ENCODE peak calls at places on chromosome 15, in four cellular contexts. A is fibroblast of pulmonary artery, E is psoas muscle, D is brain microvascular endothelial cell. H is an unnamed sample.

GRCh38 chr15:92079047-92079446 is 225.5 kb downstream of the SLCO3A1 start:
- DNase-seq in A (peak; percentile 22), E (no peak), D (no peak), H (no peak)

GRCh38 chr15:49620174-49620573 is 444 bp downstream of the FAM227B start:
- DNase-seq in A (peak; percentile 90), E (no peak), D (no peak), H (no peak)

GRCh38 chr15:86645861-86646393 is 566.3 kb downstream of the AGBL1 start:
- DNase-seq in A (no peak), E (no peak), D (no peak), H (no peak)

GRCh38 chr15:43930079-43930478 is 103.3 kb downstream of the WDR76 start:
- DNase-seq in A (no peak), E (no peak), D (no peak), H (no peak)

GRCh38 chr15:90200534-90201139 is 493 bp upstream of the SEMA4B start:
- DNase-seq in A (no peak), E (no peak), D (no peak), H (no peak)

GRCh38 chr15:98889930-98890695 is 117.5 kb downstream of the PGPEP1L start:
- DNase-seq in A (peak; percentile 65), E (no peak), D (peak; percentile 99), H (peak; percentile 69)

GRCh38 chr15:82768414-82769081 is 37.3 kb downstream of the FSD2 start:
- DNase-seq in A (no peak), E (peak; percentile 79), D (peak; percentile 20), H (no peak)

GRCh38 chr15:98755138-98755537 is 106.8 kb downstream of the IGF1R start:
- DNase-seq in A (no peak), E (no peak), D (no peak), H (no peak)

GRCh38 chr15:83955806-83956265 is 279.7 kb upstream of the GOLGA6L4 start:
- DNase-seq in A (no peak), E (no peak), D (no peak), H (no peak)

GRCh38 chr15:89662893-89663673 is 7.8 kb upstream of the KIF7 start:
- DNase-seq in A (peak; percentile 95), E (peak; percentile 73), D (peak; percentile 88), H (peak; percentile 66)

DNA sequence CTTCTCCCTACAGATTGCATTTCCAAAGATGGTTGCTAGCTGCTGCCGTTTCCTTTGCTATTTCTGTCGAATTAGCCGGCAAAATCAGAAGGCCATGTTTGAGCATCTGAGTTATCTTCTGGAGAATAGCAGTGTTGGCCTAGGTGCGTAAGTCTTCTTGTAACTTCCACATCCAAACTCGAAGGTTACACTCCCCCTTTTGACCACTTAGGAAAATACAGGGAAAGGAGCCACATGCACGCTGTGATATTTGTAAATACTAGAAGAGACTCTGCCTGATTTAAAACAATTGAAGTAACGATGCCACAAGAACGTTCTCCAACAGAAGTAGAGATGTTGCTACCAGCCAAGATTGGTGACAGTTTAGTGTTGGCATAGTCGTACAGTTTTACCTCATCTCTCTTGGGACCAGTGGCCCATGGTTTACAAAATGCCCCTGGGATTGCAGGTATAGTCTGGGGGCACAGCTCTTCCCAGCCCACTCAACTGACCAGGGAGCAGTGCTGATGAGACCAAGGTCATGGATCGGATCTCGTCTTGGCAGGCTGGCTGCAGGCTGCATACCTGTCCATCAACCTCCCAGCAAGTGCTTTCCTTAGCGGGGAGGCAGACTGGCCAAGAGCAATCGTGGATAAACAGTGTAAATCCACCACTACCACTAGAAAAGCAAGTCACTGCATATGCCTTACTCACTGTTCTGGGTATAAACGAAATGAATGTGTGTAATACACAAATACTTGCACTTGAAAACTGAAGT is 268.4 kb upstream of the CHRM5 start:
- DNase-seq in A (peak; percentile 41), E (no peak), D (no peak), H (no peak)
- TF ChIP-seq CTCF in A (peak; percentile 38), E (peak; percentile 19), D (peak; percentile 54), H (no peak)

DNA sequence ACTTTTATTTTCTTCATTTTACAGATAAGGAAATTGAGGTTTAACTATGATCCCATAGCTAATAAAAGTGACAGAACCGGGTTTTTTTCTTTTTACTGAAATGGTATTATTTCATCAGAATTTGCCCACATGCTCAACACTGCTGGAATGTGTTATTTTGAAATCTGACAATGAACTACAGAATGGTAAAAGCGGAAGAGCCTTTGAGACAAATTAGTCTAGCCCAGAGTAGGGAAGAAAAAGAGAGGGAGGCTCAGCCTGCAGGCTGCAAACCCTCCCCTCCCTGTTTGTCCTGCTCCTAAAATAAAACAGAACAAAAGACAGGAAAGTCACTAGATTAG is 100.3 kb upstream of the LIPC start:
- DNase-seq in A (no peak), E (no peak), D (no peak), H (no peak)
- H3K4me3 ChIP-seq in A (peak overlapping the region; percentile 1), E (peak overlapping the region; percentile 2), D (peak overlapping the region; percentile 15), H (no peak overlapping the region)

GRCh38 chr15:67421105-67421504 is 99.8 kb upstream of the C15orf61 start:
- DNase-seq in A (no peak), E (no peak), D (no peak), H (no peak)
- TF ChIP-seq CTCF in A (no peak), E (no peak), D (no peak), H (no peak)

GRCh38 chr15:94745371-94745770 is 514.0 kb downstream of the MCTP2 start:
- DNase-seq in A (no peak), E (no peak), D (no peak), H (no peak)

GRCh38 chr15:94743668-94744067 is 512.3 kb downstream of the MCTP2 start:
- DNase-seq in A (no peak), E (no peak), D (no peak), H (no peak)

GRCh38 chr15:94744080-94744793 is 512.9 kb downstream of the MCTP2 start:
- DNase-seq in A (no peak), E (no peak), D (no peak), H (no peak)

GRCh38 chr15:94749848-94750617 is 518.7 kb downstream of the MCTP2 start:
- DNase-seq in A (no peak), E (no peak), D (no peak), H (no peak)

GRCh38 chr15:94747510-94747909 is 516.1 kb downstream of the MCTP2 start:
- DNase-seq in A (no peak), E (no peak), D (no peak), H (no peak)
- H3K4me3 ChIP-seq in A (no peak overlapping the region), E (no peak overlapping the region), D (no peak overlapping the region), H (no peak overlapping the region)

DNA sequence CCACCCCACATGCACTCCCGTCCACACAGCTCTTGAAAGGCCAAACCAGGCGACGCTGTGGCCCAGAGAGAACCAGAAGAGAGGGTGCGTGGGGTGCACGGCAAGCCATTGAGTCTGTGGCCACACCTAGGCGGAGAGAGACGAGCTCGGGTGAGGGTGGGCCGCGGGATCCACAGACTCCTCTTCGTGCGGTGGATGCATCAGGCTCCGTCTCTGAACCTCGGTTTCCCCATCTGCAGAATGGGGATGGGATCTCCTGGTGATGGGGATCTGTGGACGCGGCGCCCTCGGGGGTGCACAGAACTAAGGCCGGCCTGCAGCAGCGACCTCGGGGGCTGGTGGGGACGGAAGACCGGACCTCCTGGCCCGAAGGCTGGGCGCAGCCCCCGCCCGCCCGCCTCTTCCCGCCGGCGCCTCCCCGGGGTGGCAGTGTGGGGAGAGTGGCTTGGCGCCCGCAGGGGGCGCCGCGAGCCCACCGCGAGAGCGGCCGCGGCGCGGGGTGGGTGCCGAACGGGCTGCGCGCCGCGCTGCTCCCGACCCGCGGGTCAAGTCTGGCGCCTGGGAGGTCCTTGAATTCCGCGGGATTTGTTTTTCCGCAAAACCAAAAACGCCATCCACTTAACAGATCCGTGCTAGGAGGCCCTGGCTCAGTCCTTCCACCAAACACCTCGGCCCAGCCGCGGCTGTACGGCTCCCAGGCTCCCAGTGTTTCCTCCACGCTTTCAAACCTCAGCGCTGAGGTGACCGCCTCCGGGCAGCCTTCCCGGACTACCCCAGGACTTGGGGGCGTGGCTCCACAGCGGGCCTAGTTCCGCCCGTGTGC is 13.2 kb upstream of the ADPGK start:
- DNase-seq in A (peak; percentile 45), E (peak; percentile 78), D (no peak), H (no peak)
- TF ChIP-seq CTCF in A (no peak), E (peak; percentile 79), D (peak; percentile 37), H (peak; percentile 37)

DNA sequence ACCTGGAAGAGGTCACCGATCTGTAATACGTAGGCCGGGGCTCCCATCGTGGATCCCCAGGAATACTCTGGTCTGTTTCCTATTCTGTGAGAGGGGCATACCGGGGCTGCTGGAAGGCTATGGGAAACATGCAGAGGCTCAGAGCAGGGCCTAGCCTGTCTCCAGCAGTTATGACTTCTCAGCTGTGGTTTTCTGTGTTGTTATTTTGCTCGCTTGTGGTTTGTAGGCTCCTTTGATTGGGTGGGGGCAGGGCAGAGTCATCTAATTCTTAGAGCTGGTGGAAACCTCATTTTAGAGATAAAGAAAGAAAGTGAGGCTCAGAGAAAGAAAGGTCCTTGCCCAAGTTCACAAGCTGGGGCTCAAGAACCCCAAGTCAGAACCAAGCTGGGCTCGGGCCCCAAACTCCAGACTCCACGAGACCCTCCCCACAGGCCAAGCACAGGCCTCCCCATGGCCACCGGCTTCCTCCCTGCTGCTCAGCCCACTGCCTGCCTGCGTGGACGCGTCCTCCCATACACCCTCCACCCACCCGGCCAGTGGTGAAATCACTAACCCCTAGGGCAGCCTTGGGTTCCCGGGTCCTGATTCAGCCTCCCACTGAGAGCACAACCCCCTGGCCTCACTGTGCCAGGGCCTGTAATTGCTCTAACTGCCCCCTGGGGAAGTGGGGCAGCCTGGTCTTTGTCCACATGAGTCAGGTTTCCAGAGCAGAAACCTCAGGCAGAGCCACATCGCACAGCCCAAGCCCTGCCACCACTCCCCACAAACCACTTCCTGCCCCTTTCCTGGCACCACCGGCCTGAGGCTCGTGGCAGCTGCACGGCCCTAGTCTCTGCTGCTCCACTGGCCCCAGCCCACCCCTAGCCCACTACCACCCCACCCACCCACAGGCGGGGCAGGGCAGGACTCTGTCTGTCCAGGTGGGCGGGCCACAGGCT is 270.8 kb downstream of the UACA start:
- DNase-seq in A (peak; percentile 72), E (peak; percentile 66), D (peak; percentile 91), H (peak; percentile 65)
- H3K4me3 ChIP-seq in A (no peak overlapping the region), E (no peak overlapping the region), D (no peak overlapping the region), H (no peak overlapping the region)

DNA sequence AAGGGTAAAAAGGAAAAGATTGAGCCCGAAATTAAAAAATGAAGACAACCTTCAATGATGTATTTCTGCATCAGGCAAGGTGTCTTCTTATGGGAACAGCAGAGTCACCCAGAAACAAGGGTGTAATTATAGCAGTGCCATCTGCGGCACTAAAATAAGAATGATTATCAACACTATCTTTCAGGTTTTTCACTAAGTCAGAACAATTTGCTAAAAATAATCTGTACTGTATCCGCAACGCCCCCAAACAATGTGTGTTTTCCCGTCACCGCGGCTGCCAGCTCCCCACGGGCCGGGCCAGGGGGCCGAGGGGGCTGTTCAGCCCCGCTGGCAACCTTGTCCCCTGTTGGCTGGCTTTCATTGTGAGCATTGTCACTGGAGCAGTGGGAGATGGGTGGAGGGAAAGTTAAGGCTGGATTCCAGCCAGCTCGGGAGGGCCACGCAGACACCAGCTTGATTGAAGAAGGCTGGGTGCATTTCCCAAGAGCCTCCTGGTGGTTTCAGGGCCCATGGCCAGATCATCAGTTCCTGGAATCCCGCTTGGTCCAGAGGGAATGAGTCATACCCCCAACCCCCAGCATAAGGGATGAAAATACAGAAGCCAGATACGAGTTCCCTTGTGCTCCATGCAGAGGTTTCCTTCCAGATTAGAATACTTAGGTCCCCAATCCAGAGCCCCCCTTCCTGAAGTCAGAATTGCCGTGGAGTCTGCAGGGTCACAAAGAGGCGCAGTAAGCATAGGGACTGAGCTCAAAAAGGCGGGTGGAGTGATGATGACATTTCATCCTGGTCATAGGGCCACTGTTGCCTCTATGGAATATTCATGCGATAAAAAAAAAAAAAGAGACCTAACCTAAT is 90.2 kb upstream of the KLF13 start:
- DNase-seq in A (peak; percentile 98), E (peak; percentile 67), D (peak; percentile 94), H (peak; percentile 66)
- TF ChIP-seq CTCF in A (no peak), E (no peak), D (peak; percentile 41), H (no peak)

DNA sequence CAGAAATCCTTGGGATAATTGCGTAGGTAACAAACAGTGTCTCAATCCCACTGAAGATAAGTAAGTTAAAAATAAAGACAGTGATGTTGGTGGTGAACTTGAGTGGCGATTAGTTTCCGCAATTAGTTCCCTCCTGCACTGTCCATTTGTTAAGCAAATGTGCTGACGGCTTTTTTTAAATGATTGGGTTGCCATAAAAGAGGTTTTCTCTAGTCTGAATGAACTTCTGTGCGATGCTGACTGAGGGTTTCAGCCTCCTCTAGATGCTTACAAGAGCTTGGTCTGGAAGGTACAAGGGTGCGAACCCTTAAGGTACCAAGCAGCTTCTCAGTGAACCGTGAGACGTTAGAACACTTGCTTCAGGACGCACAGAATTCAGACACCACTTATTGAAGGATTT is 746 bp downstream of the MCTP2 start:
- DNase-seq in A (no peak), E (no peak), D (no peak), H (no peak)
- H3K4me3 ChIP-seq in A (peak overlapping the region; percentile 48), E (peak overlapping the region; percentile 61), D (peak overlapping the region; percentile 50), H (peak overlapping the region; percentile 63)

H was measured in AG04449.